ENCODE peak calls at places on chromosomes 2 and 18, in four cellular contexts. P is neural crest cell, I is ovary, T is upper lobe of right lung. V is an unnamed sample.

GRCh38 chr2:191866675-191867506 is 20.0 kb upstream of the CAVIN2 start:
- DNase-seq in P (no peak), I (peak; percentile 58), T (no peak), V (no peak)

GRCh38 chr2:238855891-238856580 is 8.2 kb downstream of the TWIST2 start:
- DNase-seq in P (no peak), I (no peak), T (no peak), V (no peak)

GRCh38 chr2:185896090-185896693 is 157.6 kb downstream of the FSIP2 start:
- DNase-seq in I (no peak), P (no peak), T (no peak), V (no peak)

GRCh38 chr2:45264227-45265225 is 255.3 kb upstream of the SIX2 start:
- DNase-seq in T (no peak), I (no peak), P (no peak), V (no peak)

GRCh38 chr2:234949762-234950434 is 1.9 kb upstream of the SH3BP4 start:
- DNase-seq in I (no peak), P (no peak), T (no peak), V (no peak)

GRCh38 chr18:13541621-13542519 is 184.5 kb downstream of the FAM210A start:
- DNase-seq in P (no peak), I (no peak), T (no peak), V (no peak)

GRCh38 chr2:180058993-180059392 is 51.9 kb upstream of the CWC22 start:
- DNase-seq in P (no peak), I (no peak), T (no peak), V (no peak)

GRCh38 chr2:60353863-60354262 is 199.6 kb downstream of the BCL11A start:
- DNase-seq in I (no peak), T (no peak), P (no peak), V (no peak)

GRCh38 chr2:20625920-20626697 is 24.8 kb downstream of the HS1BP3 start:
- DNase-seq in T (peak; percentile 63), P (no peak), I (no peak), V (no peak)

GRCh38 chr18:21897811-21898210 is 157.2 kb downstream of the MIB1 start:
- DNase-seq in P (peak; percentile 60), T (no peak), I (peak; percentile 55), V (peak; percentile 72)

GRCh38 chr2:42256502-42256901 is 87.3 kb downstream of the EML4 start:
- DNase-seq in T (no peak), P (no peak), I (no peak), V (no peak)

GRCh38 chr2:119029297-119029696 is 87.3 kb downstream of the MARCO start:
- DNase-seq in I (no peak), P (no peak), T (peak; percentile 55), V (no peak)

GRCh38 chr2:134189009-134189717 is 64.7 kb upstream of the MGAT5 start:
- DNase-seq in I (no peak), T (no peak), P (no peak), V (no peak)

GRCh38 chr2:44450082-44450481 is 88.3 kb downstream of the CAMKMT start:
- DNase-seq in T (no peak), I (no peak), P (no peak), V (no peak)

GRCh38 chr2:213284105-213285090 is at the start of gene SPAG16:
- DNase-seq in I (peak; percentile 98), T (peak; percentile 98), P (peak; percentile 95), V (peak; percentile 99)

GRCh38 chr2:4002841-4003403 is 299.5 kb downstream of the DCDC2C start:
- DNase-seq in I (no peak), P (no peak), T (no peak), V (no peak)

GRCh38 chr18:69161383-69162028 is 239.2 kb upstream of the DOK6 start:
- DNase-seq in P (no peak), T (no peak), I (no peak), V (no peak)

GRCh38 chr2:130853391-130853790 is 16.7 kb downstream of the ARHGEF4 start:
- DNase-seq in P (no peak), I (no peak), T (peak; percentile 26), V (no peak)

GRCh38 chr2:226956659-226957058 is 120.8 kb downstream of the RHBDD1 start:
- DNase-seq in T (no peak), P (no peak), I (no peak), V (no peak)

GRCh38 chr2:38446418-38446817 is 69.3 kb upstream of the ATL2 start:
- DNase-seq in I (no peak), P (no peak), T (no peak), V (no peak)

GRCh38 chr2:186590538-186591441 is 934 bp downstream of the ITGAV start:
- DNase-seq in P (peak; percentile 16), I (peak; percentile 32), T (no peak), V (no peak)

GRCh38 chr18:63788447-63789096 is 13.4 kb downstream of the SERPINB7 start:
- DNase-seq in I (no peak), P (no peak), T (no peak), V (no peak)

GRCh38 chr2:43088148-43089073 is 138.0 kb downstream of the ZFP36L2 start:
- DNase-seq in T (no peak), P (no peak), I (no peak), V (no peak)

GRCh38 chr2:30663321-30663720 is 143.9 kb downstream of the CAPN13 start:
- DNase-seq in I (no peak), T (no peak), P (no peak), V (no peak)

GRCh38 chr2:170145191-170145590 is 32.8 kb upstream of the MYO3B start:
- DNase-seq in I (no peak), P (no peak), T (no peak), V (no peak)

GRCh38 chr18:42192251-42193248 is 237.5 kb downstream of the PIK3C3 start:
- DNase-seq in T (no peak), P (no peak), I (no peak), V (no peak)

GRCh38 chr2:95115418-95115817 is 6.2 kb downstream of the MRPS5 start:
- DNase-seq in P (peak; percentile 67), I (peak; percentile 53), T (peak; percentile 77), V (peak; percentile 71)

GRCh38 chr2:96602330-96602823 is 35.7 kb downstream of the KANSL3 start:
- DNase-seq in I (no peak), T (no peak), P (no peak), V (no peak)
- TF ChIP-seq CTCF in I (no peak), T (peak; percentile 12), P (no peak), V (no peak)

DNA sequence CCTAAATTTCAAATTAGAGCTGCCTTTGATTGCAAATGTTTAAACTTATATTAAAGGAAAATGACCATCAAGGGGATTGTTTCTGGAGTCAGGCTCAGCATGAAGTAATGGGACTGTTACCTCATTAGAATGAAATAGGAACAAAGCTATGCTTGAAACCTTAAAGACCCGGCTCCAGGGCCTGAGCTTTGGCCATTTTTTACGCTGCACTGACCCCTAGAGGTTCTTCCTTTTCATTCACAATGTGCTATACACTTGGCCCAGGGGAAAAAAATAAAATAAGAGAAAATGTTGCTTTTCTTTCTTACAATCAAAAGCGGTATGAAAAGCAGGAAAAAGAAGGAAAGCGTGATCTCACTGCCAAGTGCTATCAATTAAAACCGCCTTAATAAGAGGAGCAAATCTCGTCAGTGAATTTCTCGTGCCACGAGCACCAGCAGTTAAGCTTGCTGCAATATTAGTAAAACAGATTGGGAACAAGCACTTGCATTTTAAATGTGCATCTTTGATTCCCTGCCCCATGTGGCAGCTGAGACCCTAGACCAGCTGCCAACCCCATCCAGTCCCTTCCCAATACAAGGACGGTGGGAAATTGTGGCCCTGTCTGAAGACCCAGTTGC is 96.6 kb downstream of the MBD2 start:
- DNase-seq in T (no peak), I (no peak), P (peak; percentile 48), V (peak; percentile 63)
- TF ChIP-seq CTCF in T (peak; percentile 51), I (no peak), P (peak; percentile 71), V (peak; percentile 59)

DNA sequence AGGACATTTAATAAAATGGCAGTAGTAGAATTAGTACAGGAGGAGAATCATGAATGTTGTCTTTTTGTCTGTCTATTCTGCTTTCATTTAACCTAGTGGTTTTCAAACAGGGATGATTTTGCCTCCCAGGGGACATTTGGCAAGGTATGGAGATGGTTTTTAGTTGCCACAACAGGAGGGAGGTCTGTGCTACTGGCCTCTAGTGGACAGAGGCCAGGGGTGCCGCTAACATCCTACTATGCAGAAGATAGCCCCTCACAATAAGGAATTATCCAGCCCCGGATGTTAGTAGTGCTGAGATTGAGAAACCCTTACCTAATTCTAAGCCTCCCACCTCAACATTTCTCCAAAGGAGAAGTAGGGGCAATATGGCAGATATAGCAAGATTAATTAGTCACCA is 18.3 kb downstream of the FASTKD2 start:
- DNase-seq in I (no peak), T (no peak), P (no peak), V (peak; percentile 32)
- TF ChIP-seq CTCF in I (no peak), T (peak; percentile 30), P (peak; percentile 62), V (no peak)

DNA sequence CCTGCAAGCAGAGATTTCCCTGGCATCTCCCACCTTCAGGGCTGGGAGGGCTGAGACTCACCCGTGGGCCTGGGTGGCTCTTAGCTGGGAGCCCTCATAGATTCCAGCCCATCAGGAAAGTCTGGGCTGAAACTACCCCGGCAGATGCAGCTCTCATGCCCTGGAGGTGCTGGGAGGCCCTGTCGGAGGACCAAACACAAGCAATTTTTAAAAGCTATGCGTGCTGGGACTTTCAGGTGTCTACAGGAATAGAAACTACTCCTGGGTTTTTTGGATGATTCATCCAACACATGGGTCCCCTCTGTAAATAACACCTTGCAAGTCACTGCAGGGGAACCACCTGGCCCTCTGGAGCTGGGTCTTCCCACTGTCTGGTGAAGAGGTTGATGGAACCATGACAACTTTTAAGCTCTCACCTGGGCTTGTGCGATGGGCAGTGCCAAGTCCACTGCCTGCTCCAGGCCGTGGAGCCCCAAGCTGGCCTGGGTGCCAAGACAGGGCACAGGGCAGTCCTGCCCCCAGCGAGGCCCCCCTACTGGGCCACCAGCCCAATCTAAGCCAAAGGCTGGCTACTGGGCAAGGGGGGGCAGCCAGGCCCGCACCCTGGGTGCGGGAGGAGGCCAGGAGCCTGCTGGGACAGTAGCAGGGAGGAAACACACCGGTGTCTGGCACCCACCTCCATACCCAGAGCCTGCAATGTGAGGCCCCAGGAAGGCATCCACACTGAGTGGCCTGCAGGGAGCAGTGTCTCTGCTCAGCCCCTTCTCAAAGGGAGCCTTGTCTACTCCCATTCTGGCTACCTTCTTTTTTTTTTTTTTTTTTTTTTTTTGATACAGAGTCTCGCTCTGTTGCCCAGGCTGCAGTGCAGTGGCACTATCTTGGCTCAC is 1.1 kb upstream of the GPR55 start:
- DNase-seq in P (no peak), T (peak; percentile 48), I (no peak), V (no peak)
- TF ChIP-seq CTCF in P (no peak), T (no peak), I (no peak), V (no peak)

DNA sequence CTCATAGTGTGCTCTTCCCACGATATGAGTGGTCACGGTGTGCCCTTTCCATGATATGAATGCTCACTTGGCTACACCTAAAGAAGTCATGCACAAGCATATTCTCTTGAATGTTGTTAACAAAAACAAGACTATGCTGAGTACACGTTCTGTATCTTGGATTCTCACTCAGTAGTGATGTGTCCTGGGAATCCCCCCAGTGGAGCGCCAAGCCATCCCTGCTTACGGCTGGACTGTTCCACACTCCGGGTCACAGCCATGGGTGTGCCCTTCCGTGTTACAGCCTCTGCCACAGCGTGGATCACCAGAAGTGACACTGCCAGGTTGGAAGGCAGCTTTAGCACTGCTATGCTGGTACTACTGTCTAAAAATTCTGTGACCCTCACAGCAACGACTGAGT is 59.1 kb downstream of the TPO start:
- DNase-seq in T (no peak), I (no peak), P (no peak), V (no peak)
- TF ChIP-seq CTCF in T (no peak), I (no peak), P (no peak), V (no peak)

V was measured in endothelial cell.